ENCODE peak calls at places on chromosomes 5 and 9, in seven cellular contexts. V is WERI-Rb-1, Z is right lobe of liver, X is fibroblast of lung, G is fibroblast of the aortic adventitia, P is pancreas, N is neural progenitor cell. K is an unnamed sample.

GRCh38 chr5:1552469-1553255 is 28.9 kb upstream of the LPCAT1 start:
- DNase-seq in V (peak), Z (peak), X (peak), G (peak), P (peak), N (peak), K (no peak)

GRCh38 chr9:23447166-23447565 is 378.9 kb downstream of the ELAVL2 start:
- DNase-seq in V (no peak), Z (no peak), X (no peak), G (no peak), P (no peak), N (no peak), K (no peak)

GRCh38 chr5:78568212-78568611 is 80.4 kb downstream of the LHFPL2 start:
- DNase-seq in V (no peak), Z (no peak), X (no peak), G (no peak), P (no peak), N (no peak), K (no peak)

GRCh38 chr5:36934740-36935356 is 58.3 kb downstream of the NIPBL start:
- DNase-seq in V (no peak), Z (no peak), X (no peak), G (no peak), P (no peak), N (no peak), K (no peak)

GRCh38 chr9:125659954-125660353 is 47.1 kb downstream of the MAPKAP1 start:
- DNase-seq in V (no peak), Z (no peak), X (peak), G (peak), P (no peak), N (no peak), K (peak)

GRCh38 chr5:28517691-28518090 is 1479.3 kb upstream of the CDH9 start:
- DNase-seq in V (no peak), Z (no peak), X (no peak), G (peak), P (no peak), N (no peak), K (no peak)

GRCh38 chr5:87780831-87781760 is 368.4 kb upstream of the CCNH start:
- DNase-seq in V (peak), Z (peak), X (peak), G (peak), P (peak), N (peak), K (peak)

GRCh38 chr5:144451187-144451973 is 280.7 kb downstream of the KCTD16 start:
- DNase-seq in V (no peak), Z (no peak), X (peak), G (peak), P (no peak), N (no peak), K (no peak)

GRCh38 chr9:1875251-1875851 is 139.8 kb upstream of the SMARCA2 start:
- DNase-seq in V (no peak), Z (no peak), X (no peak), G (no peak), P (no peak), N (no peak), K (no peak)

GRCh38 chr5:14322437-14323187 is 179.5 kb downstream of the TRIO start:
- DNase-seq in V (no peak), Z (no peak), X (no peak), G (no peak), P (no peak), N (no peak), K (no peak)

GRCh38 chr5:151214614-151215545 is 9.0 kb downstream of the CCDC69 start:
- DNase-seq in V (no peak), Z (peak), X (no peak), G (no peak), P (no peak), N (no peak), K (no peak)

GRCh38 chr5:19837536-19838179 is 150.3 kb downstream of the CDH18 start:
- DNase-seq in V (no peak), Z (no peak), X (peak), G (no peak), P (no peak), N (no peak), K (peak)

GRCh38 chr5:64165500-64166200 is at the start of gene RNF180:
- DNase-seq in V (peak), Z (peak), X (peak), G (no peak), P (peak), N (peak), K (peak)

GRCh38 chr5:51380603-51381207 is 2.5 kb upstream of the ISL1 start:
- DNase-seq in V (no peak), Z (no peak), X (peak), G (peak), P (no peak), N (peak), K (no peak)

GRCh38 chr9:38333047-38333446 is 59.5 kb upstream of the ALDH1B1 start:
- DNase-seq in V (no peak), Z (no peak), X (no peak), G (no peak), P (no peak), N (no peak), K (no peak)

GRCh38 chr9:98506422-98507054 is 202.2 kb downstream of the GABBR2 start:
- DNase-seq in V (no peak), Z (no peak), X (no peak), G (no peak), P (no peak), N (no peak), K (no peak)

GRCh38 chr9:101737705-101738565 is 512 bp downstream of the GRIN3A start:
- DNase-seq in V (peak), Z (peak), X (no peak), G (no peak), P (peak), N (peak), K (no peak)

GRCh38 chr5:14489643-14490042 is 91.9 kb upstream of the OTULINL start:
- DNase-seq in V (no peak), Z (no peak), X (peak), G (no peak), P (no peak), N (no peak), K (no peak)

GRCh38 chr5:126043684-126044083 is 379.5 kb upstream of the GRAMD2B start:
- DNase-seq in V (no peak), Z (no peak), X (no peak), G (no peak), P (no peak), N (no peak), K (peak)

GRCh38 chr5:37771731-37772130 is 68.1 kb downstream of the GDNF start:
- DNase-seq in V (no peak), Z (no peak), X (peak), G (peak), P (no peak), N (no peak), K (peak)

GRCh38 chr9:2022560-2022959 is 7.4 kb downstream of the SMARCA2 start:
- DNase-seq in V (no peak), Z (no peak), X (no peak), G (no peak), P (no peak), N (no peak), K (no peak)

GRCh38 chr5:37029436-37029835 is 152.9 kb downstream of the NIPBL start:
- DNase-seq in V (no peak), Z (no peak), X (no peak), G (peak), P (no peak), N (no peak), K (no peak)

GRCh38 chr5:111699976-111700375 is 57.0 kb downstream of the NREP start:
- DNase-seq in V (no peak), Z (peak), X (no peak), G (no peak), P (peak), N (no peak), K (peak)

GRCh38 chr5:57681942-57682341 is 199.3 kb upstream of the ACTBL2 start:
- DNase-seq in V (no peak), Z (no peak), X (no peak), G (no peak), P (no peak), N (no peak), K (peak)

GRCh38 chr5:172766287-172767104 is 4.5 kb downstream of the DUSP1 start:
- DNase-seq in V (no peak), Z (peak), X (peak), G (peak), P (no peak), N (no peak), K (peak)

GRCh38 chr9:27460225-27461023 is 63.7 kb upstream of the IFNK start:
- DNase-seq in V (no peak), Z (no peak), X (no peak), G (no peak), P (no peak), N (no peak), K (no peak)

GRCh38 chr5:140153255-140153654 is 21.7 kb upstream of the CYSTM1 start:
- DNase-seq in V (no peak), Z (no peak), X (no peak), G (no peak), P (no peak), N (no peak), K (no peak)
- H3K4me3 ChIP-seq in V (no peak), Z (no peak), X (no peak), G (no peak), P (no peak), N (no peak), K (no peak)

GRCh38 chr5:168291961-168292782 is 727 bp downstream of the WWC1 start:
- DNase-seq in V (peak), Z (peak), X (peak), G (no peak), P (peak), N (peak), K (no peak)
- TF ChIP-seq CTCF in V (peak), Z (no peak), X (no peak), G (no peak), P (no peak), N (peak), K (peak)

GRCh38 chr9:136616948-136617695 is 45.6 kb upstream of the EGFL7 start:
- DNase-seq in V (no peak), Z (no peak), X (no peak), G (no peak), P (peak), N (no peak), K (no peak)
- H3K4me3 ChIP-seq in V (no peak), Z (no peak), X (no peak), G (no peak), P (no peak), N (no peak), K (no peak)

GRCh38 chr9:19493174-19493811 is 84.5 kb downstream of the ACER2 start:
- DNase-seq in V (peak), Z (no peak), X (peak), G (peak), P (peak), N (peak), K (peak)
- TF ChIP-seq CTCF in V (peak), Z (peak), X (peak), G (peak), P (peak), N (peak), K (peak)

GRCh38 chr9:22002038-22002437 is 7.1 kb downstream of the CDKN2B start:
- DNase-seq in V (no peak), Z (no peak), X (no peak), G (no peak), P (no peak), N (no peak), K (no peak)

GRCh38 chr9:22008662-22009562 is at the start of gene CDKN2B:
- DNase-seq in V (peak), Z (peak), X (peak), G (peak), P (peak), N (peak), K (peak)

GRCh38 chr9:22005700-22006605 is 3.2 kb downstream of the CDKN2B start:
- DNase-seq in V (no peak), Z (no peak), X (peak), G (peak), P (peak), N (peak), K (peak)

GRCh38 chr9:22009563-22009867 is 410 bp upstream of the CDKN2B start:
- DNase-seq in V (no peak), Z (no peak), X (no peak), G (no peak), P (no peak), N (no peak), K (no peak)

DNA sequence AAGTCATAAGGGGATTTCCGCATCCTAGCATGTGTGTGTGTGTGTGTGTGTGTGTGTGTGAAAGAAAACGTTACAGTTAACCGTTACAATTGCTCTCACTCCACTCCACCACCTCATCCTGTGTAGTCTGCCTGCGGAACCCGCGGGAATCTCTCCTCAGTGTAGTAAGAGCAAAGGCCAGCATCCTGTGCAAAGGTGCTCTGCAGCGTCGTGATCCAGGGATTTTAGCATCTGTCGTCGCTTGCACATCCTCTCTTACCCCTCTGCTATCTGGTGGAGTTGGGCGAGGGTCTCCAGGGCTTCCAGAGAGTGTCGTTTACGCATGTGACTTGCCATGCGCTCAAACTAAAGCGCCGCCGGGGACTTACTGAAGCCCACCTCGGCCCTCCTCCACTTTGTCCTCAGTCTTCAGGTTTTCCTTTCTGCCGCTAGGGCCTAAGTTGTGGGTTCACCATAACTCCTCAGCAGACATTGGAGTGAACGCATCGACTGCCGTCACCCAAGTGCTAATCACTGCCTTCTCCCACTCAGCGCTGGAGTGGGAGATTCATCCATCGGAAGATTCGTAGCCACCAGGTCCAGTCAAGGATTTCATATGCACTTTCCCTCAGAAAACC is 3.9 kb downstream of the CDKN2B start:
- DNase-seq in V (no peak), Z (no peak), X (no peak), G (peak), P (no peak), N (peak), K (peak)
- H3K4me3 ChIP-seq in V (no peak), Z (no peak), X (peak), G (peak), P (no peak), N (no peak), K (peak)